ENCODE peak calls at places on chromosomes 11 and 22, in ten cellular contexts. One of them, this sample, is unnamed.

GRCh38 chr22:17410576-17410975 is 41.3 kb downstream of the CECR2 start:
- DNase-seq in neural crest cell: no peak
- DNase-seq in T1000: no peak
- DNase-seq in stimulated activated naive CD4-positive, alpha-beta T cell: no peak
- DNase-seq in GM19239: no peak
- DNase-seq in Panc1: no peak
- DNase-seq in cardiac septum: no peak
- DNase-seq in HL-60: no peak
- DNase-seq in ureter: no peak
- DNase-seq in AG10803: no peak
- DNase-seq in this sample: no peak

GRCh38 chr22:50252081-50253045 is 1.3 kb upstream of the HDAC10 start:
- DNase-seq in neural crest cell: peak
- DNase-seq in T1000: no peak
- DNase-seq in stimulated activated naive CD4-positive, alpha-beta T cell: peak
- DNase-seq in GM19239: peak
- DNase-seq in Panc1: no peak
- DNase-seq in cardiac septum: peak
- DNase-seq in HL-60: peak
- DNase-seq in ureter: peak
- DNase-seq in AG10803: peak
- DNase-seq in this sample: no peak

GRCh38 chr22:35299717-35300497 is at the start of gene TOM1:
- DNase-seq in neural crest cell: peak
- DNase-seq in T1000: peak
- DNase-seq in stimulated activated naive CD4-positive, alpha-beta T cell: peak
- DNase-seq in GM19239: peak
- DNase-seq in Panc1: peak
- DNase-seq in cardiac septum: peak
- DNase-seq in HL-60: peak
- DNase-seq in ureter: peak
- DNase-seq in AG10803: peak
- DNase-seq in this sample: peak

GRCh38 chr11:62449451-62449851 is 30.6 kb downstream of the SCGB1A1 start:
- DNase-seq in neural crest cell: no peak
- DNase-seq in T1000: peak
- DNase-seq in stimulated activated naive CD4-positive, alpha-beta T cell: no peak
- DNase-seq in GM19239: no peak
- DNase-seq in Panc1: no peak
- DNase-seq in cardiac septum: no peak
- DNase-seq in HL-60: no peak
- DNase-seq in ureter: no peak
- DNase-seq in AG10803: no peak
- DNase-seq in this sample: no peak

GRCh38 chr11:114026355-114026754 is 33.2 kb upstream of the ZBTB16 start:
- DNase-seq in neural crest cell: no peak
- DNase-seq in T1000: no peak
- DNase-seq in stimulated activated naive CD4-positive, alpha-beta T cell: no peak
- DNase-seq in GM19239: no peak
- DNase-seq in Panc1: no peak
- DNase-seq in cardiac septum: no peak
- DNase-seq in HL-60: peak
- DNase-seq in ureter: no peak
- DNase-seq in AG10803: no peak
- DNase-seq in this sample: no peak

GRCh38 chr22:43798492-43798891 is 13.6 kb downstream of the EFCAB6 start:
- DNase-seq in neural crest cell: no peak
- DNase-seq in T1000: no peak
- DNase-seq in stimulated activated naive CD4-positive, alpha-beta T cell: no peak
- DNase-seq in GM19239: peak
- DNase-seq in Panc1: no peak
- DNase-seq in cardiac septum: no peak
- DNase-seq in HL-60: no peak
- DNase-seq in ureter: no peak
- DNase-seq in AG10803: no peak
- DNase-seq in this sample: no peak

GRCh38 chr11:10044618-10045017 is 249.4 kb downstream of the SBF2 start:
- DNase-seq in neural crest cell: no peak
- DNase-seq in T1000: no peak
- DNase-seq in stimulated activated naive CD4-positive, alpha-beta T cell: no peak
- DNase-seq in GM19239: no peak
- DNase-seq in Panc1: no peak
- DNase-seq in cardiac septum: no peak
- DNase-seq in HL-60: no peak
- DNase-seq in ureter: no peak
- DNase-seq in AG10803: peak
- DNase-seq in this sample: no peak

GRCh38 chr11:70778828-70779365 is 380.6 kb downstream of the CTTN start:
- DNase-seq in neural crest cell: no peak
- DNase-seq in T1000: no peak
- DNase-seq in stimulated activated naive CD4-positive, alpha-beta T cell: no peak
- DNase-seq in GM19239: no peak
- DNase-seq in Panc1: no peak
- DNase-seq in cardiac septum: no peak
- DNase-seq in HL-60: no peak
- DNase-seq in ureter: no peak
- DNase-seq in AG10803: no peak
- DNase-seq in this sample: no peak

GRCh38 chr11:11010624-11011127 is 152.8 kb upstream of the ZBED5 start:
- DNase-seq in neural crest cell: no peak
- DNase-seq in T1000: no peak
- DNase-seq in stimulated activated naive CD4-positive, alpha-beta T cell: no peak
- DNase-seq in GM19239: no peak
- DNase-seq in Panc1: no peak
- DNase-seq in cardiac septum: no peak
- DNase-seq in HL-60: peak
- DNase-seq in ureter: no peak
- DNase-seq in AG10803: peak
- DNase-seq in this sample: no peak

GRCh38 chr11:69880803-69881445 is 61.7 kb upstream of the FGF3 start:
- DNase-seq in neural crest cell: no peak
- DNase-seq in T1000: no peak
- DNase-seq in stimulated activated naive CD4-positive, alpha-beta T cell: no peak
- DNase-seq in GM19239: no peak
- DNase-seq in Panc1: no peak
- DNase-seq in cardiac septum: peak
- DNase-seq in HL-60: no peak
- DNase-seq in ureter: no peak
- DNase-seq in AG10803: no peak
- DNase-seq in this sample: no peak

GRCh38 chr22:33520904-33521780 is 399.1 kb downstream of the LARGE1 start:
- DNase-seq in neural crest cell: no peak
- DNase-seq in T1000: no peak
- DNase-seq in stimulated activated naive CD4-positive, alpha-beta T cell: no peak
- DNase-seq in GM19239: no peak
- DNase-seq in Panc1: no peak
- DNase-seq in cardiac septum: no peak
- DNase-seq in HL-60: no peak
- DNase-seq in ureter: no peak
- DNase-seq in AG10803: no peak
- DNase-seq in this sample: no peak

GRCh38 chr11:7418916-7419315 is 66.4 kb upstream of the OLFML1 start:
- DNase-seq in neural crest cell: no peak
- DNase-seq in T1000: no peak
- DNase-seq in stimulated activated naive CD4-positive, alpha-beta T cell: no peak
- DNase-seq in GM19239: no peak
- DNase-seq in Panc1: no peak
- DNase-seq in cardiac septum: no peak
- DNase-seq in HL-60: no peak
- DNase-seq in ureter: no peak
- DNase-seq in AG10803: no peak
- DNase-seq in this sample: no peak

GRCh38 chr11:14969922-14970323 is 2.2 kb downstream of the CALCA start:
- DNase-seq in neural crest cell: peak
- DNase-seq in T1000: no peak
- DNase-seq in stimulated activated naive CD4-positive, alpha-beta T cell: peak
- DNase-seq in GM19239: no peak
- DNase-seq in Panc1: no peak
- DNase-seq in cardiac septum: no peak
- DNase-seq in HL-60: peak
- DNase-seq in ureter: no peak
- DNase-seq in AG10803: no peak
- DNase-seq in this sample: no peak

GRCh38 chr11:110891411-110891810 is 179.2 kb upstream of the ARHGAP20 start:
- DNase-seq in neural crest cell: no peak
- DNase-seq in T1000: no peak
- DNase-seq in stimulated activated naive CD4-positive, alpha-beta T cell: no peak
- DNase-seq in GM19239: no peak
- DNase-seq in Panc1: no peak
- DNase-seq in cardiac septum: no peak
- DNase-seq in HL-60: no peak
- DNase-seq in ureter: no peak
- DNase-seq in AG10803: peak
- DNase-seq in this sample: no peak

GRCh38 chr11:94597896-94598295 is 30.7 kb downstream of the PIWIL4 start:
- DNase-seq in neural crest cell: no peak
- DNase-seq in T1000: no peak
- DNase-seq in stimulated activated naive CD4-positive, alpha-beta T cell: no peak
- DNase-seq in GM19239: no peak
- DNase-seq in Panc1: no peak
- DNase-seq in cardiac septum: no peak
- DNase-seq in HL-60: peak
- DNase-seq in ureter: no peak
- DNase-seq in AG10803: peak
- DNase-seq in this sample: no peak

GRCh38 chr11:63999349-64000025 is 13.2 kb downstream of the OTUB1 start:
- DNase-seq in neural crest cell: peak
- DNase-seq in T1000: no peak
- DNase-seq in stimulated activated naive CD4-positive, alpha-beta T cell: peak
- DNase-seq in GM19239: peak
- DNase-seq in Panc1: no peak
- DNase-seq in cardiac septum: no peak
- DNase-seq in HL-60: no peak
- DNase-seq in ureter: peak
- DNase-seq in AG10803: no peak
- DNase-seq in this sample: no peak

GRCh38 chr22:33114570-33114969 is 56.4 kb upstream of the SYN3 start:
- DNase-seq in neural crest cell: no peak
- DNase-seq in T1000: no peak
- DNase-seq in stimulated activated naive CD4-positive, alpha-beta T cell: no peak
- DNase-seq in GM19239: no peak
- DNase-seq in Panc1: no peak
- DNase-seq in cardiac septum: no peak
- DNase-seq in HL-60: no peak
- DNase-seq in ureter: no peak
- DNase-seq in AG10803: no peak
- DNase-seq in this sample: no peak

GRCh38 chr11:58807358-58807757 is 37.1 kb downstream of the GLYATL2 start:
- DNase-seq in neural crest cell: no peak
- DNase-seq in T1000: no peak
- DNase-seq in stimulated activated naive CD4-positive, alpha-beta T cell: no peak
- DNase-seq in GM19239: no peak
- DNase-seq in Panc1: no peak
- DNase-seq in cardiac septum: no peak
- DNase-seq in HL-60: no peak
- DNase-seq in ureter: no peak
- DNase-seq in AG10803: no peak
- DNase-seq in this sample: no peak

GRCh38 chr11:117546431-117547160 is 218.9 kb downstream of the CEP164 start:
- DNase-seq in neural crest cell: no peak
- DNase-seq in T1000: no peak
- DNase-seq in stimulated activated naive CD4-positive, alpha-beta T cell: no peak
- DNase-seq in GM19239: no peak
- DNase-seq in Panc1: no peak
- DNase-seq in cardiac septum: no peak
- DNase-seq in HL-60: no peak
- DNase-seq in ureter: no peak
- DNase-seq in AG10803: no peak
- DNase-seq in this sample: no peak

GRCh38 chr22:47940211-47940610 is 1177.8 kb downstream of the TBC1D22A start:
- DNase-seq in neural crest cell: no peak
- DNase-seq in T1000: no peak
- DNase-seq in stimulated activated naive CD4-positive, alpha-beta T cell: no peak
- DNase-seq in GM19239: no peak
- DNase-seq in Panc1: no peak
- DNase-seq in cardiac septum: no peak
- DNase-seq in HL-60: no peak
- DNase-seq in ureter: no peak
- DNase-seq in AG10803: no peak
- DNase-seq in this sample: no peak

GRCh38 chr11:111906680-111907079 is 4.9 kb downstream of the CRYAB start:
- DNase-seq in neural crest cell: no peak
- DNase-seq in T1000: no peak
- DNase-seq in stimulated activated naive CD4-positive, alpha-beta T cell: no peak
- DNase-seq in GM19239: no peak
- DNase-seq in Panc1: no peak
- DNase-seq in cardiac septum: no peak
- DNase-seq in HL-60: no peak
- DNase-seq in ureter: no peak
- DNase-seq in AG10803: no peak
- DNase-seq in this sample: no peak

GRCh38 chr11:113267536-113267935 is 46.8 kb upstream of the TTC12 start:
- DNase-seq in neural crest cell: no peak
- DNase-seq in T1000: no peak
- DNase-seq in stimulated activated naive CD4-positive, alpha-beta T cell: no peak
- DNase-seq in GM19239: no peak
- DNase-seq in Panc1: no peak
- DNase-seq in cardiac septum: no peak
- DNase-seq in HL-60: no peak
- DNase-seq in ureter: no peak
- DNase-seq in AG10803: no peak
- DNase-seq in this sample: no peak

GRCh38 chr22:38308791-38309498 is 8.3 kb downstream of the CSNK1E start:
- DNase-seq in neural crest cell: no peak
- DNase-seq in T1000: no peak
- DNase-seq in stimulated activated naive CD4-positive, alpha-beta T cell: no peak
- DNase-seq in GM19239: no peak
- DNase-seq in Panc1: no peak
- DNase-seq in cardiac septum: no peak
- DNase-seq in HL-60: no peak
- DNase-seq in ureter: no peak
- DNase-seq in AG10803: no peak
- DNase-seq in this sample: no peak

GRCh38 chr11:25667871-25668270 is 664.1 kb upstream of the ANO3 start:
- DNase-seq in neural crest cell: no peak
- DNase-seq in T1000: no peak
- DNase-seq in stimulated activated naive CD4-positive, alpha-beta T cell: no peak
- DNase-seq in GM19239: no peak
- DNase-seq in Panc1: no peak
- DNase-seq in cardiac septum: no peak
- DNase-seq in HL-60: no peak
- DNase-seq in ureter: no peak
- DNase-seq in AG10803: no peak
- DNase-seq in this sample: no peak

GRCh38 chr22:19878461-19879247 is 24.0 kb upstream of the GNB1L start:
- DNase-seq in neural crest cell: no peak
- DNase-seq in T1000: no peak
- DNase-seq in stimulated activated naive CD4-positive, alpha-beta T cell: no peak
- DNase-seq in GM19239: no peak
- DNase-seq in Panc1: no peak
- DNase-seq in cardiac septum: peak
- DNase-seq in HL-60: no peak
- DNase-seq in ureter: no peak
- DNase-seq in AG10803: peak
- DNase-seq in this sample: peak

This sample was measured in coronary artery.